ENCODE peak calls at places on chromosome 9, in five cellular contexts. L is brain microvascular endothelial cell, T is EL, N is NCI-H1092, K is NCI-H748 treated with DMSO at 0.1 percent for 48 hours. J is an unnamed sample.

GRCh38 chr9:119318371-119318770 is 50.9 kb downstream of the BRINP1 start:
- DNase-seq in L (no peak), T (no peak), K (no peak), N (no peak), J (no peak)

GRCh38 chr9:29564564-29564963 is 1991.3 kb upstream of the C9orf72 start:
- DNase-seq in K (no peak), T (peak), N (no peak), L (no peak), J (no peak)

GRCh38 chr9:13919386-13919785 is 394.6 kb downstream of the NFIB start:
- DNase-seq in L (no peak), N (no peak), K (no peak), T (no peak), J (no peak)

GRCh38 chr9:133188006-133188842 is 20.8 kb downstream of the OBP2B start:
- DNase-seq in N (peak), L (no peak), K (no peak), T (no peak), J (no peak)

GRCh38 chr9:109986423-109987055 is 206.5 kb downstream of the PALM2AKAP2 start:
- DNase-seq in K (no peak), N (no peak), L (peak), T (peak), J (peak)

GRCh38 chr9:68798408-68798807 is 93.4 kb downstream of the PIP5K1B start:
- DNase-seq in T (no peak), N (no peak), K (no peak), L (no peak), J (no peak)

GRCh38 chr9:11038956-11039355 is 426.2 kb upstream of the PTPRD start:
- DNase-seq in T (no peak), K (no peak), L (no peak), N (no peak), J (no peak)

GRCh38 chr9:108885643-108886348 is 23.7 kb downstream of the ACTL7A start:
- DNase-seq in N (peak), T (peak), L (peak), K (peak), J (peak)

GRCh38 chr9:120477534-120478001 is 102.4 kb downstream of the CDK5RAP2 start:
- DNase-seq in L (peak), N (peak), T (peak), K (peak), J (peak)

GRCh38 chr9:69168709-69169217 is 5.3 kb upstream of the TJP2 start:
- DNase-seq in T (no peak), L (no peak), K (peak), N (no peak), J (no peak)

GRCh38 chr9:70534471-70534870 is 120.0 kb upstream of the KLF9 start:
- DNase-seq in K (no peak), L (no peak), T (peak), N (no peak), J (no peak)

GRCh38 chr9:109725460-109725859 is 54.5 kb upstream of the PALM2AKAP2 start:
- DNase-seq in K (no peak), L (no peak), T (no peak), N (no peak), J (no peak)

GRCh38 chr9:117720555-117720954 is 16.4 kb downstream of the TLR4 start:
- DNase-seq in L (no peak), N (no peak), K (no peak), T (peak), J (no peak)

GRCh38 chr9:100442072-100442471 is 15.1 kb downstream of the MSANTD3 start:
- DNase-seq in K (no peak), N (no peak), L (no peak), T (no peak), J (no peak)

GRCh38 chr9:101435601-101436079 is at the start of gene ALDOB:
- DNase-seq in L (no peak), K (no peak), T (no peak), N (no peak), J (no peak)

GRCh38 chr9:34437006-34437925 is 21.1 kb downstream of the FAM219A start:
- DNase-seq in L (peak), K (peak), N (peak), T (peak), J (peak)

GRCh38 chr9:99851028-99851822 is 29.5 kb downstream of the NR4A3 start:
- DNase-seq in L (no peak), T (no peak), K (no peak), N (no peak), J (peak)

GRCh38 chr9:113151696-113152630 is 1.2 kb downstream of the SLC31A2 start:
- DNase-seq in K (no peak), L (no peak), N (no peak), T (no peak), J (no peak)

GRCh38 chr9:134959971-134960310 is 42.2 kb upstream of the FCN1 start:
- DNase-seq in T (no peak), N (no peak), L (no peak), K (no peak), J (no peak)

GRCh38 chr9:20022410-20022809 is 233.6 kb upstream of the SLC24A2 start:
- DNase-seq in K (no peak), L (peak), N (no peak), T (peak), J (no peak)

GRCh38 chr9:34540826-34541225 is 18.0 kb upstream of the ENHO start:
- DNase-seq in K (no peak), L (peak), N (no peak), T (peak), J (no peak)

GRCh38 chr9:98182889-98183599 is 9.4 kb downstream of the CORO2A start:
- DNase-seq in T (no peak), L (no peak), N (no peak), K (no peak), J (no peak)

GRCh38 chr9:91897201-91897600 is 52.8 kb downstream of the ROR2 start:
- DNase-seq in K (no peak), L (no peak), N (no peak), T (peak), J (no peak)

GRCh38 chr9:30362368-30362767 is 2022.1 kb upstream of the ACO1 start:
- DNase-seq in T (no peak), N (no peak), K (no peak), L (no peak), J (no peak)

GRCh38 chr9:105259274-105259673 is 14.8 kb downstream of the SLC44A1 start:
- DNase-seq in N (no peak), L (no peak), K (no peak), T (no peak), J (no peak)

GRCh38 chr9:128635266-128636023 is 21.2 kb downstream of the DYNC2I2 start:
- DNase-seq in K (no peak), L (peak), T (peak), N (peak), J (peak)

GRCh38 chr9:86064220-86064619 is 35.1 kb downstream of the GOLM1 start:
- DNase-seq in K (no peak), T (no peak), N (no peak), L (no peak), J (no peak)